ENCODE peak calls at places on chromosomes 16 and 17, in ten cellular contexts. One of them, this sample, is unnamed.

GRCh38 chr17:7144203-7144602 is 29.6 kb upstream of the ASGR2 start:
- DNase-seq in ovary: no peak
- DNase-seq in HFFc6: no peak
- DNase-seq in GM12865: no peak
- DNase-seq in H9: no peak
- DNase-seq in AG10803: no peak
- DNase-seq in body of pancreas: no peak
- DNase-seq in AG04450: no peak
- DNase-seq in left lung: no peak
- DNase-seq in CD4-positive, alpha-beta T cell: no peak
- DNase-seq in this sample: no peak

GRCh38 chr16:29804455-29805231 is 1.7 kb upstream of the MAZ start:
- DNase-seq in ovary: peak
- DNase-seq in HFFc6: no peak
- DNase-seq in GM12865: no peak
- DNase-seq in H9: no peak
- DNase-seq in AG10803: peak
- DNase-seq in body of pancreas: peak
- DNase-seq in AG04450: no peak
- DNase-seq in left lung: peak
- DNase-seq in CD4-positive, alpha-beta T cell: no peak
- DNase-seq in this sample: no peak

GRCh38 chr16:24925163-24925562 is 79.4 kb downstream of the SLC5A11 start:
- DNase-seq in ovary: no peak
- DNase-seq in HFFc6: no peak
- DNase-seq in GM12865: no peak
- DNase-seq in H9: no peak
- DNase-seq in AG10803: no peak
- DNase-seq in body of pancreas: no peak
- DNase-seq in AG04450: no peak
- DNase-seq in left lung: no peak
- DNase-seq in CD4-positive, alpha-beta T cell: no peak
- DNase-seq in this sample: no peak

GRCh38 chr16:727291-727977 is 528 bp downstream of the HAGHL start:
- DNase-seq in ovary: no peak
- DNase-seq in HFFc6: no peak
- DNase-seq in GM12865: peak
- DNase-seq in H9: no peak
- DNase-seq in AG10803: no peak
- DNase-seq in body of pancreas: no peak
- DNase-seq in AG04450: no peak
- DNase-seq in left lung: no peak
- DNase-seq in CD4-positive, alpha-beta T cell: no peak
- DNase-seq in this sample: no peak

GRCh38 chr16:85980686-85981085 is 81.7 kb downstream of the IRF8 start:
- DNase-seq in ovary: no peak
- DNase-seq in HFFc6: no peak
- DNase-seq in GM12865: no peak
- DNase-seq in H9: no peak
- DNase-seq in AG10803: no peak
- DNase-seq in body of pancreas: no peak
- DNase-seq in AG04450: no peak
- DNase-seq in left lung: no peak
- DNase-seq in CD4-positive, alpha-beta T cell: no peak
- DNase-seq in this sample: no peak

GRCh38 chr17:1829189-1829578 is 518 bp downstream of the SMYD4 start:
- DNase-seq in ovary: no peak
- DNase-seq in HFFc6: peak
- DNase-seq in GM12865: no peak
- DNase-seq in H9: no peak
- DNase-seq in AG10803: no peak
- DNase-seq in body of pancreas: peak
- DNase-seq in AG04450: no peak
- DNase-seq in left lung: no peak
- DNase-seq in CD4-positive, alpha-beta T cell: no peak
- DNase-seq in this sample: no peak

GRCh38 chr17:75267146-75267402 is 4.0 kb downstream of the MIF4GD start:
- DNase-seq in ovary: no peak
- DNase-seq in HFFc6: no peak
- DNase-seq in GM12865: no peak
- DNase-seq in H9: no peak
- DNase-seq in AG10803: no peak
- DNase-seq in body of pancreas: peak
- DNase-seq in AG04450: no peak
- DNase-seq in left lung: peak
- DNase-seq in CD4-positive, alpha-beta T cell: no peak
- DNase-seq in this sample: no peak

GRCh38 chr17:55237268-55237667 is 27.5 kb upstream of the HLF start:
- DNase-seq in ovary: no peak
- DNase-seq in HFFc6: no peak
- DNase-seq in GM12865: peak
- DNase-seq in H9: no peak
- DNase-seq in AG10803: peak
- DNase-seq in body of pancreas: no peak
- DNase-seq in AG04450: no peak
- DNase-seq in left lung: no peak
- DNase-seq in CD4-positive, alpha-beta T cell: no peak
- DNase-seq in this sample: no peak

GRCh38 chr16:19691161-19691850 is 26.7 kb downstream of the KNOP1 start:
- DNase-seq in ovary: peak
- DNase-seq in HFFc6: no peak
- DNase-seq in GM12865: no peak
- DNase-seq in H9: no peak
- DNase-seq in AG10803: no peak
- DNase-seq in body of pancreas: no peak
- DNase-seq in AG04450: no peak
- DNase-seq in left lung: no peak
- DNase-seq in CD4-positive, alpha-beta T cell: no peak
- DNase-seq in this sample: no peak

GRCh38 chr17:19579867-19580565 is 46.4 kb downstream of the SLC47A1 start:
- DNase-seq in ovary: peak
- DNase-seq in HFFc6: no peak
- DNase-seq in GM12865: no peak
- DNase-seq in H9: peak
- DNase-seq in AG10803: no peak
- DNase-seq in body of pancreas: no peak
- DNase-seq in AG04450: no peak
- DNase-seq in left lung: no peak
- DNase-seq in CD4-positive, alpha-beta T cell: no peak
- DNase-seq in this sample: no peak
- TF ChIP-seq CTCF in ovary: no peak
- TF ChIP-seq CTCF in HFFc6: no peak
- TF ChIP-seq CTCF in GM12865: no peak
- TF ChIP-seq CTCF in H9: no peak
- TF ChIP-seq CTCF in AG10803: no peak
- TF ChIP-seq CTCF in body of pancreas: no peak
- TF ChIP-seq CTCF in AG04450: no peak
- TF ChIP-seq CTCF in left lung: no peak
- TF ChIP-seq CTCF in CD4-positive, alpha-beta T cell: no peak
- TF ChIP-seq CTCF in this sample: no peak

GRCh38 chr17:17146791-17147406 is 59.2 kb downstream of the PLD6 start:
- DNase-seq in ovary: no peak
- DNase-seq in HFFc6: no peak
- DNase-seq in GM12865: peak
- DNase-seq in H9: peak
- DNase-seq in AG10803: no peak
- DNase-seq in body of pancreas: no peak
- DNase-seq in AG04450: no peak
- DNase-seq in left lung: no peak
- DNase-seq in CD4-positive, alpha-beta T cell: no peak
- DNase-seq in this sample: no peak
- TF ChIP-seq CTCF in ovary: no peak
- TF ChIP-seq CTCF in HFFc6: peak
- TF ChIP-seq CTCF in GM12865: peak
- TF ChIP-seq CTCF in H9: peak
- TF ChIP-seq CTCF in AG10803: peak
- TF ChIP-seq CTCF in body of pancreas: peak
- TF ChIP-seq CTCF in AG04450: peak
- TF ChIP-seq CTCF in left lung: no peak
- TF ChIP-seq CTCF in CD4-positive, alpha-beta T cell: peak
- TF ChIP-seq CTCF in this sample: peak

DNA sequence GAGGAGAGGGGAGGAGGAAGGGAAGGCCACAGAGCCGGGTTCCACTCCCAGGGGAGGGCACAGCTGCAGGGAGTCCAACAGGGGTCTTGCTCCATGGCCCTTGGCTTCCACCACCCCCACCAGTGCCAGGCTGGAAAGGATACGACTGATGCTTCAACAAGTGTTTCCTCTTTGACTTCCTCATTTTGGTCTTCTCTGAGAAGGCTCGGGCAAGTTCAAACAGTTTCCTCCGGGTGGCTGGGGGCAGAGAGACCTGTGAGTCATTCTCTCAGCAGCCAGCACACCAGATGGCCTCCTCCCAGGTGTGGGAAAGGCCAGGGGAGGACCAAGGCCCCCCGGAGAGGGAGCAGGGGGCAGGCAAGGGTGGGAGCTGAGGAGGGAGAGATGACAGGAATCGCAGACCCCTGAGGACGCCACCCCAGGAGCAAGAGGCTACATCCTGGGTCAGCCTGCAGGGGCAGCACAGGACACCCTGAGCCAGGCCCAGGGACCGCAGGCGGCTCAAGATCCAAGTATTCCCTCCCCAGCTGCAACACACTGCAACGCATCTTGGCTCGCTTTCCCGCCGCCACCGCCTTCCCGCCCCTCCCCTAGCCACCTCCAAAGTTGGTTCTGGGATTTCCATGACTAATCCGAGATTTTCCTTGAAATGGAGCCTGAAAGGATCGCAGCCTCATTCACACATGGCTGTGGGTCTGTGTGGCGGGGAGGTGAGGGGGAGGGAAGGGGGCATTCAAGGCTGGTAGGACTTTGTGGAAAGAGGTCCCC is 18.3 kb upstream of the MRPS23 start:
- DNase-seq in ovary: peak
- DNase-seq in HFFc6: peak
- DNase-seq in GM12865: peak
- DNase-seq in H9: peak
- DNase-seq in AG10803: peak
- DNase-seq in body of pancreas: peak
- DNase-seq in AG04450: peak
- DNase-seq in left lung: peak
- DNase-seq in CD4-positive, alpha-beta T cell: no peak
- DNase-seq in this sample: peak
- TF ChIP-seq CTCF in ovary: peak
- TF ChIP-seq CTCF in HFFc6: peak
- TF ChIP-seq CTCF in GM12865: peak
- TF ChIP-seq CTCF in H9: peak
- TF ChIP-seq CTCF in AG10803: peak
- TF ChIP-seq CTCF in body of pancreas: peak
- TF ChIP-seq CTCF in AG04450: peak
- TF ChIP-seq CTCF in left lung: peak
- TF ChIP-seq CTCF in CD4-positive, alpha-beta T cell: no peak
- TF ChIP-seq CTCF in this sample: peak

DNA sequence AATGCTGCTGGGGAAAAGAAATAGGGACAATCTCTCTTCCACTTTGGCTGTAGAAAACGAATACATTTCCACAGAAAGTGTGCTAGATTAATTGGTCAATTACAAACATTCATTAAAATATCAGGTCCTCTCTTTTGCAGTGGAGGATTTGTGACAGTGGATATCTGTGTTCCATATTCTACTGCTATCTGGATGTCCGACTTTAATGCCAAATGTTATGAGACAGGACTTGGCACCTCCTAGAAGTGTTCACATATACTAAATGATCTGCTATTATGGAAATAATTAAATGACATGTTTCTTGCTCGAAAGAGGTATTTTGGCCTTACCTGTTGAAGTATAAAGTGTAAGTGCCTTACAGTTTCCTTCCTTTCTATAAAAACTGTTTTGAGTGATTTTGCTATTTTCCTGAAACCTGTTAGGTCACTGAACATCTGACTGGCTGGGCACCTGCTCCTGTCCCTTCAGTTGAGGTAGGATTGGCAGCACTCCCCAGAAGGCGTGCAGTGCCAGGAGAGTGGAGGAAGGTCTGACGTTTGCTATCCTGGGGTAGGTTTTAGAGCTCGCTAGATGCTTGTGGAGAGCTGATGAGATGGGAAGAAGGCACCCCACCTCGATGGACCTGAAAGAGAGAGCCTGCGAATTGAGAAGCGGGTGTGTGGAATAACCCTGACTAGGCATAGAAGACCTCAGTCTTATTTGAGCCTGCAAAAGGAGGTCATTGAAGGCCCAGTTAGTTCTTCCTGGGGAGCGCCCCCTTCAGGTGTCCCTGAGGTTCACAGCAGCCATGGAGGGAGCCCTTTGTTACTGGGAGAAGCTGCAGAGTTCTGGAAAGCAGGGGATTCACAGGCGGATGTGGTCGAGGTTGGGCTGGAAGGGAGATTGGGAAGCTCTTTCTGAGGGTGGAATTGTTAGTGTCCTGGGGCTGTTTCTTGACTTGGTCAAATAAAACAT is 159.4 kb upstream of the ZNF267 start:
- DNase-seq in ovary: no peak
- DNase-seq in HFFc6: no peak
- DNase-seq in GM12865: no peak
- DNase-seq in H9: peak
- DNase-seq in AG10803: no peak
- DNase-seq in body of pancreas: no peak
- DNase-seq in AG04450: no peak
- DNase-seq in left lung: no peak
- DNase-seq in CD4-positive, alpha-beta T cell: no peak
- DNase-seq in this sample: no peak
- TF ChIP-seq CTCF in ovary: no peak
- TF ChIP-seq CTCF in HFFc6: peak
- TF ChIP-seq CTCF in GM12865: peak
- TF ChIP-seq CTCF in H9: peak
- TF ChIP-seq CTCF in AG10803: peak
- TF ChIP-seq CTCF in body of pancreas: no peak
- TF ChIP-seq CTCF in AG04450: peak
- TF ChIP-seq CTCF in left lung: no peak
- TF ChIP-seq CTCF in CD4-positive, alpha-beta T cell: no peak
- TF ChIP-seq CTCF in this sample: peak

GRCh38 chr17:28130455-28130854 is 88.0 kb downstream of the NLK start:
- DNase-seq in ovary: no peak
- DNase-seq in HFFc6: no peak
- DNase-seq in GM12865: no peak
- DNase-seq in H9: no peak
- DNase-seq in AG10803: no peak
- DNase-seq in body of pancreas: no peak
- DNase-seq in AG04450: no peak
- DNase-seq in left lung: no peak
- DNase-seq in CD4-positive, alpha-beta T cell: no peak
- DNase-seq in this sample: no peak

GRCh38 chr17:28131592-28131991 is 89.1 kb downstream of the NLK start:
- DNase-seq in ovary: no peak
- DNase-seq in HFFc6: no peak
- DNase-seq in GM12865: no peak
- DNase-seq in H9: no peak
- DNase-seq in AG10803: peak
- DNase-seq in body of pancreas: no peak
- DNase-seq in AG04450: no peak
- DNase-seq in left lung: no peak
- DNase-seq in CD4-positive, alpha-beta T cell: no peak
- DNase-seq in this sample: no peak

GRCh38 chr17:28133562-28133970 is 91.1 kb downstream of the NLK start:
- DNase-seq in ovary: no peak
- DNase-seq in HFFc6: peak
- DNase-seq in GM12865: no peak
- DNase-seq in H9: no peak
- DNase-seq in AG10803: peak
- DNase-seq in body of pancreas: no peak
- DNase-seq in AG04450: no peak
- DNase-seq in left lung: no peak
- DNase-seq in CD4-positive, alpha-beta T cell: no peak
- DNase-seq in this sample: no peak
- TF ChIP-seq CTCF in ovary: no peak
- TF ChIP-seq CTCF in HFFc6: no peak
- TF ChIP-seq CTCF in GM12865: no peak
- TF ChIP-seq CTCF in H9: no peak
- TF ChIP-seq CTCF in AG10803: no peak
- TF ChIP-seq CTCF in body of pancreas: no peak
- TF ChIP-seq CTCF in AG04450: no peak
- TF ChIP-seq CTCF in left lung: no peak
- TF ChIP-seq CTCF in CD4-positive, alpha-beta T cell: no peak
- TF ChIP-seq CTCF in this sample: no peak